ENCODE peak calls at places on chromosomes 1 and 21, in eight cellular contexts. X, M, S, B, R, K, V and O are unnamed samples.

GRCh38 chr1:161038523-161039153 is at the start of gene TSTD1:
- DNase-seq in X (peak; percentile 79), B (no peak), R (peak; percentile 72), M (no peak), V (no peak), K (peak; percentile 90), S (peak; percentile 96), O (peak; percentile 72)

GRCh38 chr1:6497215-6497866 is 5.9 kb upstream of the PLEKHG5 start:
- DNase-seq in S (peak; percentile 84), R (peak; percentile 61), K (peak; percentile 57), M (no peak), B (no peak), X (peak; percentile 58), V (no peak), O (no peak)

GRCh38 chr1:21643624-21644023 is 25.5 kb downstream of the RAP1GAP start:
- DNase-seq in M (no peak), R (no peak), S (no peak), B (no peak), V (no peak), X (no peak), K (no peak), O (no peak)

GRCh38 chr21:28675265-28676041 is 317.2 kb downstream of the LTN1 start:
- DNase-seq in V (no peak), B (peak; percentile 14), K (no peak), X (no peak), S (no peak), R (no peak), M (no peak), O (no peak)

GRCh38 chr1:25562101-25562927 is 18.9 kb downstream of the LDLRAP1 start:
- DNase-seq in X (peak; percentile 45), K (peak; percentile 89), S (peak; percentile 92), R (no peak), B (no peak), M (peak; percentile 37), V (no peak), O (no peak)

GRCh38 chr1:27601771-27602509 is 2.0 kb downstream of the AHDC1 start:
- DNase-seq in X (peak; percentile 74), S (peak; percentile 89), M (no peak), K (peak; percentile 53), B (peak; percentile 31), R (peak; percentile 71), V (no peak), O (peak; percentile 64)

GRCh38 chr1:200429221-200429751 is 19.4 kb upstream of the ZNF281 start:
- DNase-seq in K (no peak), R (no peak), M (no peak), X (no peak), S (no peak), B (no peak), V (peak; percentile 62), O (no peak)

GRCh38 chr1:175493321-175493998 is 249.9 kb downstream of the TNR start:
- DNase-seq in K (no peak), R (no peak), S (no peak), B (no peak), M (no peak), X (no peak), V (no peak), O (no peak)

GRCh38 chr1:41870076-41870562 is 48.6 kb downstream of the HIVEP3 start:
- DNase-seq in K (no peak), S (no peak), X (no peak), M (no peak), V (peak; percentile 82), B (no peak), R (no peak), O (no peak)

GRCh38 chr21:36156815-36157670 is at the start of gene DOP1B:
- DNase-seq in B (no peak), S (no peak), X (no peak), R (no peak), M (no peak), V (no peak), K (peak; percentile 67), O (no peak)

DNA sequence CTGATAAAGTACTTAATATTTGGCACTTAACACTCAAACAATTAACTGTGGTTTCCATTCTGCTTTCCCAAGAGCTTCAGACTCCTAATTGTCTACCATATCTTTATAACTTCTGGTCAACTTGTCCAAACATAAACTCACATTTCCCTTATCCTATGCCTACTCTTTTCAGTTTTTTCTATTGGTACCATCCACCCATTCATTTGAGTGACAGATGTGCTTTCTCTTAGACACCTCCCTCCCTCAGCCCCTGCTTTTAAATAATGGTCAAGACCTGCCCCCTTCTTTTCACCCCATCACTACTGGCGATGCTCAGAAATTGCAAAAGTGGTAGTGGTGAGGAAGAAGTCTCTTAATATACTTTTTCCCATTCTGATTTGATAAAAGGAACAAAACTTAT is 5.5 kb downstream of the SLC16A4 start:
- DNase-seq in V (no peak), R (no peak), K (no peak), M (no peak), S (no peak), X (no peak), B (no peak), O (no peak)
- H3K4me1 ChIP-seq in V (peaks cover 19% of the 10 kb centered on the region), R (peaks cover 7% of the 10 kb centered on the region), K (peaks cover 5% of the 10 kb centered on the region), M (no peaks in the 10 kb centered on the region), S (peaks cover 79% of the 10 kb centered on the region), X (no peaks in the 10 kb centered on the region), B (peaks cover 5% of the 10 kb centered on the region), O (no peaks in the 10 kb centered on the region)

GRCh38 chr1:236261033-236261432 is 20.7 kb downstream of the ERO1B start:
- DNase-seq in K (no peak), R (no peak), V (no peak), X (no peak), M (no peak), B (no peak), S (no peak), O (no peak)
- H3K9me3 ChIP-seq in K (peaks cover 32% of the 10 kb centered on the region), R (no peaks in the 10 kb centered on the region), V (no peaks in the 10 kb centered on the region), X (peaks cover 20% of the 10 kb centered on the region), M (no peaks in the 10 kb centered on the region), B (no peaks in the 10 kb centered on the region), S (peaks cover 62% of the 10 kb centered on the region), O (peaks cover 26% of the 10 kb centered on the region)

DNA sequence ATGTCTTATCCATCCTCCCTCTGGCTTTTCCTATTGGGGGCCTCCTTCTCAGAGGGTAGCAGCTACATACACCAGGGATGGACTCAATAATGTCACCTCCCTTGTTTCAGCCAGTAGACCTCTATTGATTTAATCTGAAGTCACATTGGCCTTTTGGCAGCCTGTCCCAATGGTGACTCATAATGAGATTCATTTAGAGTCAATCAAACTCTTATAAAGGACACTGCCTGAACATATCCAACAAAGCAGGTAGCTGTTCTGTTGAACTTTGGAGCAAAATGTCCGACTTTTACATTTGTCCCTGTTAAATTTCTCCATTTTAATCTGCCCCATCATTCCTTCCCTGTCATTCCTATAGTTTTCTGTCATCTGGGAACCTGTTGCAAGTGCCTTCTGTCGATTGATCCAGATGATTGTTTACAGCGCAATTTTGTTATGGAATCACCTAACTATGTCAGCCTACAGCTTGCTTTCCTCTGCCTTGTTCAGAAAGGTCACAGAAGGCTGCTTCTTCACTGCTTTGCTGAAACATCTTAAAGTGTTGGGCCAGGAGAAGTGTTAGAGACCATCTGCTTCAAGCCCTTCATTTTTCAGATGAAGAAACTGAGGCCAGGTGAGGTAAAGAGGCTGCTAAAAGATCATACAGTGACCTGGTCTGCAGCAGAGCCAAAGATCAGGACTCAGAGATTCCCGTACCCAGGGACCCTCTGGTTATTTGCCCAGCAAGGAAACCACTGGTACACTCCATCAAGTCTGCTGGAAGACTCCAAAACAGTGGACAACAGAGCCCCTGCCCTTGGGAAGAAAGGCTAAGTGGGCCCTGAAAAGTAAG is 106.0 kb downstream of the ETS2 start:
- DNase-seq in K (peak; percentile 55), X (peak; percentile 53), V (no peak), S (no peak), B (no peak), M (no peak), R (no peak), O (no peak)
- TF ChIP-seq POLR2A in K (no peak), X (no peak), V (no peak), S (no peak), B (no peak), M (no peak), R (no peak), O (no peak)

DNA sequence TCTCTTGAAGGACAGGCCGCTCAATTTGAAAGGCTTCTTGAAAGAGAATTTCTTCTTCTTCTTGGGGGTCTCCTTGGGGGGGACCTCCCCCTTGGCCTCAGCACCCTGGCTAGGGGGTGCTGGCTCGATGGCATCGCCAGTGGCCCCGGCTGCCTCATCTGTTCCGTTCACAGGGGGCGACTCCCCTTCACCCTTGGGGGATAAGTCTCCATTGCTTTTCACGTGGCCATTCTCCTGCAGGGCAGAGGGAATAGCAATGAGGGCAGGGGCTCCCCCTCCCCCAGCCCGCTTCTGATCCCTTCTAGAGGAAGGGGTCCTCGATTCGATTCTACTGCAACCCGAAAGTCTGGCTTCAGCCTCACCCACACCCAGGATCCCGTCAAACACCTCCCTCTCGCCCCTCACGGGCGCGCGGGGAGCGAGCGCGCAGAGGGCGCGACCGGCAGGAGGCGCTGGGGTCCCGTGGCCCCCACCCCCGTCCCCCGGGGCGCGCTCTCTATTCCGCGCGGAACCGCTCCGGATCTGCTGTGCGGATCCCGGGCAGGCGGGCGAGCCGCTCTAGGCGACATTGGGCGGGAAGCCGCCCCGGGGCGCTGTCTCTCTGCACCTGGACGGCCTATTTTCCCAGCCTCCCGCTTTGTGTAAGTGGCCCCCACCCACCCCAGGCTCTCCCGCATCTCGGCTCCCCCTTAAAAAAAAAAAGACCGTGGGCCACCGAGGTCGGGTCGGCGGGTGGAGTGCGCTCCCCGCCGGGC is 992 bp downstream of the MARCKSL1 start:
- DNase-seq in R (peak; percentile 79), V (peak; percentile 21), M (no peak), S (peak; percentile 94), X (peak; percentile 66), K (peak; percentile 65), B (no peak), O (no peak)
- H3K4me1 ChIP-seq in R (peaks cover 3% of the 10 kb centered on the region), V (peaks cover 6% of the 10 kb centered on the region), M (peaks cover 35% of the 10 kb centered on the region), S (peaks cover 78% of the 10 kb centered on the region), X (peaks cover 21% of the 10 kb centered on the region), K (peaks cover 30% of the 10 kb centered on the region), B (peaks cover 6% of the 10 kb centered on the region), O (peaks cover 26% of the 10 kb centered on the region)

DNA sequence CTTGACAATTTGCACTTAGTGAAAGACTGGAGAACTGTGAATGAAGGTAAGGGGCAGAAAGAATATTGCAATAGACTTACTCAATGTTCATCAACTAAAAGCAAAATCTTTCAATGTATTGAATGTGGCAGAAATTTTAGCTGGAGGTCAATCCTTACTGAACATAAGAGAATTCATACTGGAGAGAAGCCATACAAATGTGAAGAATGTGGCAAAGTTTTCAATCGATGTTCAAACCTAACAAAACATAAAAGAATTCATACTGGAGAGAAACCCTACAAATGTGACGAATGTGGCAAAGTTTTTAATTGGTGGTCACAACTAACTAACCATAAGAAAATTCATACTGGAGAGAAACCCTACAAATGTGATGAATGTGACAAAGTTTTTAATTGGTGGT is 80.7 kb downstream of the JMJD4 start:
- DNase-seq in X (no peak), S (no peak), M (no peak), R (no peak), V (no peak), B (no peak), K (no peak), O (no peak)
- H3K9me3 ChIP-seq in X (peaks cover 70% of the 10 kb centered on the region), S (peaks cover 100% of the 10 kb centered on the region), M (peaks cover 11% of the 10 kb centered on the region), R (peaks cover 2% of the 10 kb centered on the region), V (peaks cover 47% of the 10 kb centered on the region), B (peaks cover 23% of the 10 kb centered on the region), K (peaks cover 95% of the 10 kb centered on the region), O (peaks cover 99% of the 10 kb centered on the region)

GRCh38 chr1:54318415-54318814 is 87.8 kb downstream of the SSBP3 start:
- DNase-seq in B (no peak), K (no peak), V (no peak), M (no peak), X (no peak), R (no peak), S (no peak), O (no peak)
- TF ChIP-seq POLR2A in B (no peak), K (no peak), V (no peak), M (no peak), X (no peak), R (no peak), S (no peak), O (no peak)